ENCODE peak calls at places on chromosomes 1 and 21, in five cellular contexts. K is NCI-H510A, R is heart left ventricle, T is iris pigment epithelial cell, D is iPS-NIHi11. O is an unnamed sample.

GRCh38 chr1:16980473-16981268 is at the start of gene MFAP2:
- DNase-seq in D (peak; percentile 93), T (no peak), R (no peak), K (no peak), O (peak; percentile 17)

GRCh38 chr1:19460535-19461351 is 24.6 kb downstream of the CAPZB start:
- DNase-seq in D (no peak), T (no peak), K (peak; percentile 65), R (no peak), O (no peak)

GRCh38 chr1:118210723-118211110 is 25.7 kb upstream of the SPAG17 start:
- DNase-seq in K (no peak), T (no peak), D (no peak), R (no peak), O (no peak)

GRCh38 chr1:172325562-172325961 is 94.9 kb upstream of the C1orf105 start:
- DNase-seq in D (no peak), K (no peak), R (no peak), T (peak; percentile 53), O (no peak)

GRCh38 chr21:41381731-41382130 is 19.9 kb downstream of the MX2 start:
- DNase-seq in T (no peak), K (no peak), D (no peak), R (no peak), O (no peak)

GRCh38 chr1:15835741-15836510 is 11.6 kb upstream of the SPEN start:
- DNase-seq in T (peak; percentile 99), K (peak; percentile 100), R (peak; percentile 100), D (peak; percentile 86), O (peak; percentile 97)

GRCh38 chr1:51303751-51304196 is 26.6 kb downstream of the TTC39A start:
- DNase-seq in T (peak; percentile 74), R (no peak), D (no peak), K (no peak), O (no peak)

GRCh38 chr1:17004466-17005364 is 7.0 kb downstream of the ATP13A2 start:
- DNase-seq in K (no peak), R (no peak), D (peak; percentile 55), T (no peak), O (no peak)

GRCh38 chr1:40709100-40709801 is 17.7 kb downstream of the NFYC start:
- DNase-seq in K (peak; percentile 97), R (no peak), D (peak; percentile 91), T (peak; percentile 97), O (peak; percentile 88)

GRCh38 chr1:53838654-53838974 is 518 bp upstream of the NDC1 start:
- DNase-seq in T (no peak), R (no peak), D (no peak), K (no peak), O (no peak)

GRCh38 chr1:17304155-17304826 is 3.7 kb upstream of the PADI4 start:
- DNase-seq in K (peak; percentile 7), T (no peak), D (no peak), R (no peak), O (no peak)

GRCh38 chr21:30831194-30831765 is 1.7 kb upstream of the KRTAP7-1 start:
- DNase-seq in K (no peak), T (peak; percentile 11), R (no peak), D (peak; percentile 65), O (peak; percentile 21)

GRCh38 chr21:35395728-35396127 is 346.6 kb upstream of the RUNX1 start:
- DNase-seq in D (no peak), K (no peak), R (no peak), T (peak; percentile 87), O (no peak)

GRCh38 chr1:243482237-243483022 is 226.6 kb downstream of the SDCCAG8 start:
- DNase-seq in D (no peak), T (peak; percentile 82), R (no peak), K (no peak), O (no peak)

GRCh38 chr1:231011963-231012362 is 28.1 kb downstream of the FAM89A start:
- DNase-seq in R (no peak), T (no peak), D (no peak), K (no peak), O (no peak)

GRCh38 chr1:226688056-226688748 is 50.9 kb downstream of the ITPKB start:
- DNase-seq in T (no peak), K (no peak), D (peak; percentile 43), R (no peak), O (no peak)

GRCh38 chr1:201720522-201720844 is 108.5 kb upstream of the IPO9 start:
- DNase-seq in D (no peak), R (no peak), K (no peak), T (no peak), O (no peak)

GRCh38 chr1:8202182-8202905 is 115.6 kb upstream of the SLC45A1 start:
- DNase-seq in D (peak; percentile 51), T (peak; percentile 95), K (peak; percentile 92), R (peak; percentile 70), O (no peak)

GRCh38 chr1:108009603-108010195 is 44.7 kb upstream of the VAV3 start:
- DNase-seq in K (no peak), D (no peak), R (no peak), T (peak; percentile 60), O (no peak)

GRCh38 chr1:25672763-25673409 is 56.3 kb downstream of the MAN1C1 start:
- DNase-seq in T (no peak), D (no peak), R (peak; percentile 40), K (no peak), O (no peak)

GRCh38 chr1:32361674-32362473 is 411 bp downstream of the FAM229A start:
- DNase-seq in T (peak; percentile 37), K (no peak), R (peak; percentile 79), D (peak; percentile 78), O (peak; percentile 42)

GRCh38 chr1:168387781-168388760 is 107.4 kb downstream of the TBX19 start:
- DNase-seq in T (no peak), K (no peak), D (peak; percentile 44), R (no peak), O (no peak)

GRCh38 chr1:58893257-58893869 is 109.5 kb upstream of the JUN start:
- DNase-seq in D (no peak), R (no peak), K (peak; percentile 43), T (no peak), O (peak; percentile 55)